ENCODE peak calls at places on chromosomes 13 and 19, in nine cellular contexts. One of them, this sample, is unnamed. For H3K27me3, the result is how much of the 10 kb centered on the place peaks cover.

GRCh38 chr13:79710376-79710775 is 229.4 kb downstream of the NDFIP2 start:
- DNase-seq in left ventricle myocardium inferior: no peak
- DNase-seq in right cardiac atrium: no peak
- DNase-seq in right lobe of liver: no peak
- DNase-seq in mesendoderm: no peak
- DNase-seq in effector memory CD4-positive, alpha-beta T cell: no peak
- DNase-seq in lower lobe of right lung: no peak
- DNase-seq in dorsolateral prefrontal cortex: no peak
- DNase-seq in stomach: no peak
- DNase-seq in this sample: no peak

GRCh38 chr13:112814905-112815585 is 125.2 kb downstream of the ATP11A start:
- DNase-seq in left ventricle myocardium inferior: peak
- DNase-seq in right cardiac atrium: no peak
- DNase-seq in right lobe of liver: no peak
- DNase-seq in mesendoderm: no peak
- DNase-seq in effector memory CD4-positive, alpha-beta T cell: no peak
- DNase-seq in lower lobe of right lung: peak
- DNase-seq in dorsolateral prefrontal cortex: no peak
- DNase-seq in stomach: peak
- DNase-seq in this sample: no peak

GRCh38 chr13:37074703-37075102 is 15.2 kb upstream of the SUPT20H start:
- DNase-seq in left ventricle myocardium inferior: no peak
- DNase-seq in right cardiac atrium: no peak
- DNase-seq in right lobe of liver: no peak
- DNase-seq in mesendoderm: peak
- DNase-seq in effector memory CD4-positive, alpha-beta T cell: no peak
- DNase-seq in lower lobe of right lung: no peak
- DNase-seq in dorsolateral prefrontal cortex: no peak
- DNase-seq in stomach: no peak
- DNase-seq in this sample: no peak

GRCh38 chr13:40269086-40269485 is 397.4 kb downstream of the FOXO1 start:
- DNase-seq in left ventricle myocardium inferior: peak
- DNase-seq in right cardiac atrium: no peak
- DNase-seq in right lobe of liver: no peak
- DNase-seq in mesendoderm: no peak
- DNase-seq in effector memory CD4-positive, alpha-beta T cell: no peak
- DNase-seq in lower lobe of right lung: no peak
- DNase-seq in dorsolateral prefrontal cortex: no peak
- DNase-seq in stomach: no peak
- DNase-seq in this sample: no peak

GRCh38 chr13:51180853-51181511 is 41.2 kb upstream of the FAM124A start:
- DNase-seq in left ventricle myocardium inferior: no peak
- DNase-seq in right cardiac atrium: no peak
- DNase-seq in right lobe of liver: no peak
- DNase-seq in mesendoderm: no peak
- DNase-seq in effector memory CD4-positive, alpha-beta T cell: no peak
- DNase-seq in lower lobe of right lung: no peak
- DNase-seq in dorsolateral prefrontal cortex: no peak
- DNase-seq in stomach: no peak
- DNase-seq in this sample: no peak

GRCh38 chr19:15775249-15775648 is 12.2 kb upstream of the OR10H5 start:
- DNase-seq in left ventricle myocardium inferior: no peak
- DNase-seq in right cardiac atrium: no peak
- DNase-seq in right lobe of liver: no peak
- DNase-seq in mesendoderm: no peak
- DNase-seq in effector memory CD4-positive, alpha-beta T cell: no peak
- DNase-seq in lower lobe of right lung: no peak
- DNase-seq in dorsolateral prefrontal cortex: no peak
- DNase-seq in stomach: no peak
- DNase-seq in this sample: no peak

GRCh38 chr19:4891066-4891465 is 11.6 kb downstream of the ARRDC5 start:
- DNase-seq in left ventricle myocardium inferior: peak
- DNase-seq in right cardiac atrium: peak
- DNase-seq in right lobe of liver: no peak
- DNase-seq in mesendoderm: no peak
- DNase-seq in effector memory CD4-positive, alpha-beta T cell: no peak
- DNase-seq in lower lobe of right lung: no peak
- DNase-seq in dorsolateral prefrontal cortex: no peak
- DNase-seq in stomach: no peak
- DNase-seq in this sample: no peak

GRCh38 chr13:36891752-36892151 is 28.3 kb downstream of the SMAD9 start:
- DNase-seq in left ventricle myocardium inferior: no peak
- DNase-seq in right cardiac atrium: no peak
- DNase-seq in right lobe of liver: no peak
- DNase-seq in mesendoderm: no peak
- DNase-seq in effector memory CD4-positive, alpha-beta T cell: no peak
- DNase-seq in lower lobe of right lung: no peak
- DNase-seq in dorsolateral prefrontal cortex: no peak
- DNase-seq in stomach: no peak
- DNase-seq in this sample: no peak

GRCh38 chr19:35138305-35138799 is 272 bp upstream of the FXYD1 start:
- DNase-seq in left ventricle myocardium inferior: peak
- DNase-seq in right cardiac atrium: peak
- DNase-seq in right lobe of liver: peak
- DNase-seq in mesendoderm: no peak
- DNase-seq in effector memory CD4-positive, alpha-beta T cell: no peak
- DNase-seq in lower lobe of right lung: no peak
- DNase-seq in dorsolateral prefrontal cortex: no peak
- DNase-seq in stomach: no peak
- DNase-seq in this sample: peak

GRCh38 chr13:79725841-79726240 is 244.9 kb downstream of the NDFIP2 start:
- DNase-seq in left ventricle myocardium inferior: no peak
- DNase-seq in right cardiac atrium: no peak
- DNase-seq in right lobe of liver: no peak
- DNase-seq in mesendoderm: no peak
- DNase-seq in effector memory CD4-positive, alpha-beta T cell: no peak
- DNase-seq in lower lobe of right lung: no peak
- DNase-seq in dorsolateral prefrontal cortex: no peak
- DNase-seq in stomach: no peak
- DNase-seq in this sample: no peak

GRCh38 chr19:48922548-48923490 is 10.7 kb upstream of the DHDH start:
- DNase-seq in left ventricle myocardium inferior: no peak
- DNase-seq in right cardiac atrium: no peak
- DNase-seq in right lobe of liver: no peak
- DNase-seq in mesendoderm: no peak
- DNase-seq in effector memory CD4-positive, alpha-beta T cell: no peak
- DNase-seq in lower lobe of right lung: no peak
- DNase-seq in dorsolateral prefrontal cortex: no peak
- DNase-seq in stomach: no peak
- DNase-seq in this sample: no peak

GRCh38 chr13:75359266-75359665 is 122.7 kb downstream of the TBC1D4 start:
- DNase-seq in left ventricle myocardium inferior: no peak
- DNase-seq in right cardiac atrium: no peak
- DNase-seq in right lobe of liver: no peak
- DNase-seq in mesendoderm: peak
- DNase-seq in effector memory CD4-positive, alpha-beta T cell: no peak
- DNase-seq in lower lobe of right lung: no peak
- DNase-seq in dorsolateral prefrontal cortex: no peak
- DNase-seq in stomach: no peak
- DNase-seq in this sample: no peak

GRCh38 chr13:33678906-33679657 is 138.9 kb upstream of the RFC3 start:
- DNase-seq in left ventricle myocardium inferior: peak
- DNase-seq in right cardiac atrium: peak
- DNase-seq in right lobe of liver: peak
- DNase-seq in mesendoderm: peak
- DNase-seq in effector memory CD4-positive, alpha-beta T cell: peak
- DNase-seq in lower lobe of right lung: peak
- DNase-seq in dorsolateral prefrontal cortex: peak
- DNase-seq in stomach: peak
- DNase-seq in this sample: no peak

GRCh38 chr19:5200844-5201243 is 139.8 kb downstream of the PTPRS start:
- DNase-seq in left ventricle myocardium inferior: no peak
- DNase-seq in right cardiac atrium: no peak
- DNase-seq in right lobe of liver: no peak
- DNase-seq in mesendoderm: no peak
- DNase-seq in effector memory CD4-positive, alpha-beta T cell: no peak
- DNase-seq in lower lobe of right lung: no peak
- DNase-seq in dorsolateral prefrontal cortex: no peak
- DNase-seq in stomach: no peak
- DNase-seq in this sample: no peak

GRCh38 chr19:8045872-8046568 is 6.5 kb upstream of the CCL25 start:
- DNase-seq in left ventricle myocardium inferior: no peak
- DNase-seq in right cardiac atrium: no peak
- DNase-seq in right lobe of liver: no peak
- DNase-seq in mesendoderm: no peak
- DNase-seq in effector memory CD4-positive, alpha-beta T cell: no peak
- DNase-seq in lower lobe of right lung: no peak
- DNase-seq in dorsolateral prefrontal cortex: no peak
- DNase-seq in stomach: no peak
- DNase-seq in this sample: no peak

GRCh38 chr19:37872383-37872782 is 34.0 kb downstream of the WDR87 start:
- DNase-seq in left ventricle myocardium inferior: no peak
- DNase-seq in right cardiac atrium: no peak
- DNase-seq in right lobe of liver: no peak
- DNase-seq in mesendoderm: no peak
- DNase-seq in effector memory CD4-positive, alpha-beta T cell: no peak
- DNase-seq in lower lobe of right lung: no peak
- DNase-seq in dorsolateral prefrontal cortex: no peak
- DNase-seq in stomach: no peak
- DNase-seq in this sample: no peak

GRCh38 chr13:110388141-110388943 is 81.3 kb downstream of the COL4A2 start:
- DNase-seq in left ventricle myocardium inferior: no peak
- DNase-seq in right cardiac atrium: no peak
- DNase-seq in right lobe of liver: no peak
- DNase-seq in mesendoderm: peak
- DNase-seq in effector memory CD4-positive, alpha-beta T cell: no peak
- DNase-seq in lower lobe of right lung: peak
- DNase-seq in dorsolateral prefrontal cortex: no peak
- DNase-seq in stomach: no peak
- DNase-seq in this sample: peak

DNA sequence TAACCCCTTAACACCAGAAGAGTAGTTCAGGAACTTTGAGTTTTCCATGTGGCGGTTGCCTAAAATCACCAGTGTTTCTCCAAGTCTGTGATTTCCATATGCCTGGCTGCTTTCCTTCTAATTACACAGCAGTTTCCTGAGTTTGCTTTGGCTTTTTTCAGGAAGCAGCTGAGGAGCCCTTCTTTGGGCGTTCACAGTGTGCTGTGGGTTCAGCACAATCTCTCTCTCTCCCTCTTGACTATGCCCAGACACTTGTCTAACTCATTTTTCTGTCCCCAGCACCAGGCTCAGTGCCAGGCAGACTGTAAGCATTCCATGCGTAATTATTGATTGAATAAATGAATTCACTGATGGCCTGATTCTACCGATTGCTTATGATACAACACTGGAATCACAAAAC is 19.7 kb downstream of the SCEL start:
- DNase-seq in left ventricle myocardium inferior: no peak
- DNase-seq in right cardiac atrium: no peak
- DNase-seq in right lobe of liver: no peak
- DNase-seq in mesendoderm: no peak
- DNase-seq in effector memory CD4-positive, alpha-beta T cell: no peak
- DNase-seq in lower lobe of right lung: no peak
- DNase-seq in dorsolateral prefrontal cortex: no peak
- DNase-seq in stomach: no peak
- DNase-seq in this sample: no peak
- H3K27me3 ChIP-seq in left ventricle myocardium inferior: under half
- H3K27me3 ChIP-seq in right cardiac atrium: under half
- H3K27me3 ChIP-seq in right lobe of liver: under half
- H3K27me3 ChIP-seq in mesendoderm: under half
- H3K27me3 ChIP-seq in effector memory CD4-positive, alpha-beta T cell: under half
- H3K27me3 ChIP-seq in lower lobe of right lung: under half
- H3K27me3 ChIP-seq in dorsolateral prefrontal cortex: under half
- H3K27me3 ChIP-seq in stomach: under half
- H3K27me3 ChIP-seq in this sample: under half

DNA sequence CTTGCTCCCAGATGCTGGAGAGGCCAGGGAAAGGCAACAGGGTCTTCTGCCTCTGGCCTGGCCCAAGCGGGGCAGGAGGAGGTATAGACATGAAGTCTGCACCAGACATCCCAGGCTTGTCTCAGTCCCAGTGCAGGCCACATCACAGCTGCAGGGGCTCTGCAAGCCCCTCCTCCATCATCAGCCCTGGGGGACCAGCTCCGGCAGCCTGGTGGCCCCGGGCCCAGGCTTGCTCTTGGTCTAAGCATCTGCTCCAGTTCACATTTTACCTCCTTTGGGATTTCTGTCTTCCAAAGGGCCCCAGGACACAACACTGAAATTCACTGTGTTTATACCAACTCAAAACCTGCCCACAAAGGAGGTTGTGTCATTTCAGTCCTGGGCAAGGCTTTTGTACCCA is 359.4 kb downstream of the ZNF536 start:
- DNase-seq in left ventricle myocardium inferior: no peak
- DNase-seq in right cardiac atrium: no peak
- DNase-seq in right lobe of liver: no peak
- DNase-seq in mesendoderm: no peak
- DNase-seq in effector memory CD4-positive, alpha-beta T cell: no peak
- DNase-seq in lower lobe of right lung: no peak
- DNase-seq in dorsolateral prefrontal cortex: no peak
- DNase-seq in stomach: no peak
- DNase-seq in this sample: no peak
- H3K27me3 ChIP-seq in left ventricle myocardium inferior: under half
- H3K27me3 ChIP-seq in right cardiac atrium: under half
- H3K27me3 ChIP-seq in right lobe of liver: under half
- H3K27me3 ChIP-seq in mesendoderm: under half
- H3K27me3 ChIP-seq in effector memory CD4-positive, alpha-beta T cell: under half
- H3K27me3 ChIP-seq in lower lobe of right lung: under half
- H3K27me3 ChIP-seq in dorsolateral prefrontal cortex: under half
- H3K27me3 ChIP-seq in stomach: under half
- H3K27me3 ChIP-seq in this sample: under half

DNA sequence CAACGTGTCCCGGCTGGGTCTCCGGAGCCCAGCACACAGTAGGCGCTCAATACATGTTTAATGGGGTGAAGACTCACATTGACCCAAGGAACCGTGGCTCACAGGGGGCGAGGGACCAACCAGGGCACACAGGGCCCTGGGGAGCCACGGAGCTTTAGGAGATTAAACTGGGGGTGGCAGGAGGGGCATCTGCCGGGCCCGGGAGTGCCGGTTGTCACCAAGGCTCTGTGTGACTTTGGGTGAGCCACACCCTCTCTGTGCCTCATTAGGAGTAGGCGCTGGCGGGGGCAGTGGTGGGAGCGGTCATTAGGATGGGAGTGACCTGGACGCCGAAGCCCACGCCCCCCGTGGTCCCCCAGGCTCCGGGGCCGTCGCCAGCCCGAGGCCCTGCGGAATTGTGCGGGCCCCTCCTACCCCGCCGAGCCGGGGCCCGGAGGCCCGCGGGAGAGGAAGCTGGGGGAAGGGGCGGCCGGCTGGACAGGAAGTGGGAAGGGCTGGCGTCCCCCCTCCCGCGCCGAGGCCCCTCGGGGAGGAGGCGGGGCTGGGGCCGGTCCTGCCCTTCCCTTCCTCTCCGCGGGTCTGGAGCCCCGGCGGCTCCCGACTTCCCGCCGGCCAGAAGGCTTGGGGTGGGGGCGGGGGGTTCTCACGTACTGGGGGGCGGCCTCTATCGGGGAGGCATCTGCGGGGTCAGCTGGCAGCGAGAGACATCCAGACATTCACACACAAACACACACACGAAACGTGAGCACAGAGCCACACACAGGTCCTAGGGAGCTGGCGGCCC is 1.8 kb upstream of the SSBP4 start:
- DNase-seq in left ventricle myocardium inferior: peak
- DNase-seq in right cardiac atrium: peak
- DNase-seq in right lobe of liver: peak
- DNase-seq in mesendoderm: peak
- DNase-seq in effector memory CD4-positive, alpha-beta T cell: no peak
- DNase-seq in lower lobe of right lung: peak
- DNase-seq in dorsolateral prefrontal cortex: no peak
- DNase-seq in stomach: no peak
- DNase-seq in this sample: peak
- H3K27me3 ChIP-seq in left ventricle myocardium inferior: under half
- H3K27me3 ChIP-seq in right cardiac atrium: under half
- H3K27me3 ChIP-seq in right lobe of liver: under half
- H3K27me3 ChIP-seq in mesendoderm: under half
- H3K27me3 ChIP-seq in effector memory CD4-positive, alpha-beta T cell: under half
- H3K27me3 ChIP-seq in lower lobe of right lung: under half
- H3K27me3 ChIP-seq in dorsolateral prefrontal cortex: under half
- H3K27me3 ChIP-seq in stomach: under half
- H3K27me3 ChIP-seq in this sample: under half

GRCh38 chr19:46491975-46492682 is 3.5 kb downstream of the PNMA8B start:
- DNase-seq in left ventricle myocardium inferior: no peak
- DNase-seq in right cardiac atrium: no peak
- DNase-seq in right lobe of liver: no peak
- DNase-seq in mesendoderm: no peak
- DNase-seq in effector memory CD4-positive, alpha-beta T cell: no peak
- DNase-seq in lower lobe of right lung: no peak
- DNase-seq in dorsolateral prefrontal cortex: no peak
- DNase-seq in stomach: no peak
- DNase-seq in this sample: peak
- H3K27me3 ChIP-seq in left ventricle myocardium inferior: half or more
- H3K27me3 ChIP-seq in right cardiac atrium: under half
- H3K27me3 ChIP-seq in right lobe of liver: under half
- H3K27me3 ChIP-seq in mesendoderm: half or more
- H3K27me3 ChIP-seq in effector memory CD4-positive, alpha-beta T cell: half or more
- H3K27me3 ChIP-seq in lower lobe of right lung: half or more
- H3K27me3 ChIP-seq in dorsolateral prefrontal cortex: under half
- H3K27me3 ChIP-seq in stomach: half or more
- H3K27me3 ChIP-seq in this sample: under half

This sample was measured in aorta.